ENCODE peak calls at places on chromosomes 13 and 19, in seven cellular contexts. X is cardiac muscle cell; Q is MM.1S; W is stomach; M is CD8-positive, alpha-beta T cell; P is thoracic aorta; L is BE2C. N is an unnamed sample. For H3K36me3, the result is how much of the 10 kb centered on the place peaks cover.

GRCh38 chr13:110524484-110525254 is 36.9 kb downstream of the RAB20 start:
- DNase-seq in X (no peak), Q (peak), W (peak), M (no peak), P (no peak), L (no peak), N (no peak)

GRCh38 chr13:97386832-97387486 is 47.0 kb upstream of the RAP2A start:
- DNase-seq in X (peak), Q (no peak), W (no peak), M (peak), P (no peak), L (no peak), N (no peak)

GRCh38 chr19:2409352-2409912 is 18.0 kb downstream of the TIMM13 start:
- DNase-seq in X (no peak), Q (no peak), W (no peak), M (no peak), P (no peak), L (no peak), N (no peak)

GRCh38 chr19:46574533-46574932 is 26.6 kb upstream of the CALM3 start:
- DNase-seq in X (peak), Q (no peak), W (no peak), M (no peak), P (no peak), L (peak), N (no peak)

GRCh38 chr13:106246817-106247216 is 288.6 kb downstream of the EFNB2 start:
- DNase-seq in X (no peak), Q (no peak), W (no peak), M (no peak), P (no peak), L (no peak), N (no peak)

GRCh38 chr13:114154476-114154875 is 22.1 kb upstream of the RASA3 start:
- DNase-seq in X (no peak), Q (no peak), W (no peak), M (no peak), P (no peak), L (no peak), N (no peak)

GRCh38 chr13:20921572-20921971 is 19.0 kb upstream of the XPO4 start:
- DNase-seq in X (no peak), Q (no peak), W (no peak), M (no peak), P (no peak), L (no peak), N (no peak)

GRCh38 chr13:41547253-41548000 is 90.1 kb downstream of the RGCC start:
- DNase-seq in X (peak), Q (no peak), W (no peak), M (no peak), P (no peak), L (no peak), N (no peak)

GRCh38 chr13:73809561-73809960 is 324.6 kb downstream of the KLF12 start:
- DNase-seq in X (peak), Q (no peak), W (no peak), M (no peak), P (no peak), L (no peak), N (peak)

GRCh38 chr13:66831317-66831716 is 398.8 kb downstream of the PCDH9 start:
- DNase-seq in X (no peak), Q (peak), W (no peak), M (no peak), P (no peak), L (no peak), N (no peak)

GRCh38 chr19:1585243-1585580 is 7.5 kb downstream of the MBD3 start:
- DNase-seq in X (no peak), Q (no peak), W (no peak), M (no peak), P (no peak), L (no peak), N (no peak)

GRCh38 chr19:38310279-38310670 is 5.5 kb downstream of the YIF1B start:
- DNase-seq in X (no peak), Q (no peak), W (no peak), M (no peak), P (no peak), L (no peak), N (no peak)

GRCh38 chr13:20360041-20360491 is 127.9 kb upstream of the GJB6 start:
- DNase-seq in X (peak), Q (no peak), W (no peak), M (no peak), P (no peak), L (no peak), N (no peak)

GRCh38 chr13:81639984-81640582 is 1299.2 kb upstream of the SPRY2 start:
- DNase-seq in X (no peak), Q (peak), W (no peak), M (no peak), P (no peak), L (peak), N (no peak)

GRCh38 chr13:101424381-101425155 is 8.3 kb upstream of the NALCN start:
- DNase-seq in X (peak), Q (no peak), W (no peak), M (no peak), P (no peak), L (no peak), N (no peak)

GRCh38 chr13:33279898-33280549 is 5.5 kb downstream of the STARD13 start:
- DNase-seq in X (peak), Q (no peak), W (no peak), M (no peak), P (no peak), L (no peak), N (peak)

GRCh38 chr19:31676271-31677004 is 327.2 kb upstream of the TSHZ3 start:
- DNase-seq in X (peak), Q (peak), W (no peak), M (no peak), P (no peak), L (no peak), N (no peak)

GRCh38 chr19:49056101-49056901 is 1.2 kb downstream of the CGB7 start:
- DNase-seq in X (peak), Q (peak), W (peak), M (peak), P (no peak), L (peak), N (peak)

GRCh38 chr19:45098521-45099464 is 5.8 kb downstream of the PPP1R37 start:
- DNase-seq in X (peak), Q (no peak), W (peak), M (no peak), P (no peak), L (peak), N (no peak)

GRCh38 chr13:40132249-40132648 is 476.8 kb downstream of the COG6 start:
- DNase-seq in X (no peak), Q (no peak), W (no peak), M (no peak), P (no peak), L (no peak), N (no peak)
- TF ChIP-seq CTCF in X (no peak), Q (no peak), W (no peak), M (no peak), P (no peak), L (no peak), N (no peak)

GRCh38 chr13:46032341-46032740 is 20.2 kb downstream of the ZC3H13 start:
- DNase-seq in X (peak), Q (no peak), W (no peak), M (no peak), P (no peak), L (no peak), N (no peak)

GRCh38 chr13:46039421-46040036 is 13.0 kb downstream of the ZC3H13 start:
- DNase-seq in X (no peak), Q (no peak), W (no peak), M (no peak), P (no peak), L (no peak), N (no peak)

GRCh38 chr13:46031581-46032263 is 20.8 kb downstream of the ZC3H13 start:
- DNase-seq in X (no peak), Q (no peak), W (no peak), M (no peak), P (no peak), L (no peak), N (no peak)

GRCh38 chr13:46040763-46041162 is 11.8 kb downstream of the ZC3H13 start:
- DNase-seq in X (no peak), Q (no peak), W (no peak), M (no peak), P (no peak), L (no peak), N (no peak)

GRCh38 chr13:46035066-46035465 is 17.5 kb downstream of the ZC3H13 start:
- DNase-seq in X (no peak), Q (no peak), W (no peak), M (no peak), P (no peak), L (no peak), N (no peak)
- H3K36me3 ChIP-seq in X (under half), Q (under half), W (under half), M (under half), P (under half), L (under half), N (under half)

GRCh38 chr19:13861392-13861713 is 15.6 kb upstream of the NANOS3 start:
- DNase-seq in X (peak), Q (no peak), W (no peak), M (no peak), P (no peak), L (no peak), N (no peak)
- H3K4me3 ChIP-seq in X (no peak), Q (peak), W (peak), M (peak), P (peak), L (no peak), N (no peak)

DNA sequence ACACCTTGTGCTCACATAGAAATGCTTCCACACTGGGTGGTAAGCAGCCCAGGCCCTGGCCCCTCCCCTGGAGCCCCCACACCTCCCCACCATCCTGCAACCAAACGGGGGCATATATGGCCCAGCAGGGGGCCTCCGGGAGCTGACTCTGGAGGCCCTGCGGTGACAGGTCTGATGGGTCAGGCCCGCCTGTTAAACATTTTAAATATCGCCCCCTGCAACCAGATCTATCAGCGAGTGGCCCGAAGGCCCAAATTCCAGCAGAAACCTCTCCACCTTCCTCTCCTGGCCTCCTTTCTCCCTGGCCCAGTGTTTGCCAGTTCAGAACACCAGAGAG is 48.0 kb upstream of the KATNAL1 start:
- DNase-seq in X (no peak), Q (no peak), W (peak), M (peak), P (no peak), L (peak), N (no peak)
- TF ChIP-seq CTCF in X (peak), Q (no peak), W (peak), M (peak), P (no peak), L (peak), N (peak)

DNA sequence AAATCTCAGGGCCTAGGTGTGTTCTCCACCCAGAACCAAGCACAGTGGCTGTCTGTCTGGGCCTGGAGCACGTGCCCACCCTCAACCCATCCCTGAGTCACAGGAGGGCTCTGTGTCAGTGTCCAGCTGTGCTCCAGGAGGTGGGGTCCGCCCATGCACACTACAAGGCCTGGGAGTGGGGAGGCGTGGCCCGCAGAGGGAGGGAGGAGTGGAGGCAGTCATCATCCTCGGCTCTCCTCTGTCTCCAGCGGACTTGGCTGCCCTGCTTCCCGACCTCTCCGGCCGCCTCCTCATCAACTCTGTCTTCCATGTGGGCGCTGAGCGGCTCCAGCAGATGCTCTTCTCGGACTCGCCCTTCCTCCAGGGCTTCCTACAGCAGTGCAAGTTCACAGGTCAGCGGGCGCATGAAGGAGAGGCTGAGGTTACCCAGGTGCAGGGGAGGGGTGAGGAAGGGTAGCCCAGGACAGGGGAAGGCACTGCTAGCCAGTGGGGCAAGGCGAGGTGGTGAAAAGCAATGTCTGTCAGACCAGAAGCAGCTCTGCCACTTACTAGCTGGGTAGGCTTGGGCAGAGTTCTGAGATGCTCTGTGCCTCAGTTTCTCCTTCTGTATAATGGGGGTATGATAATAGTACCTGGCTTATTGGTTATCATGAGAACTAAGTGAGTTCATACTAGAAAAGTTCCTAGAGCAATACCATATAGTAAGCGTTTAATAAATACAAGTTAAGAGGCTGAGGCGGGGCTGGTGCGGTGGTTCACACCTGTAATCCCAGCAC is 14.5 kb upstream of the SCN1B start:
- DNase-seq in X (peak), Q (no peak), W (no peak), M (no peak), P (no peak), L (no peak), N (no peak)
- H3K36me3 ChIP-seq in X (under half), Q (under half), W (half or more), M (half or more), P (half or more), L (half or more), N (under half)

GRCh38 chr19:6476155-6476895 is 5.3 kb downstream of the DENND1C start:
- DNase-seq in X (peak), Q (peak), W (peak), M (peak), P (no peak), L (peak), N (peak)

GRCh38 chr19:6478815-6479214 is 2.8 kb downstream of the DENND1C start:
- DNase-seq in X (no peak), Q (no peak), W (no peak), M (no peak), P (no peak), L (no peak), N (no peak)

GRCh38 chr19:6475321-6476108 is 6.1 kb downstream of the DENND1C start:
- DNase-seq in X (no peak), Q (no peak), W (no peak), M (no peak), P (no peak), L (no peak), N (no peak)

GRCh38 chr19:6479836-6480398 is 1.7 kb downstream of the DENND1C start:
- DNase-seq in X (no peak), Q (no peak), W (no peak), M (no peak), P (no peak), L (no peak), N (no peak)

DNA sequence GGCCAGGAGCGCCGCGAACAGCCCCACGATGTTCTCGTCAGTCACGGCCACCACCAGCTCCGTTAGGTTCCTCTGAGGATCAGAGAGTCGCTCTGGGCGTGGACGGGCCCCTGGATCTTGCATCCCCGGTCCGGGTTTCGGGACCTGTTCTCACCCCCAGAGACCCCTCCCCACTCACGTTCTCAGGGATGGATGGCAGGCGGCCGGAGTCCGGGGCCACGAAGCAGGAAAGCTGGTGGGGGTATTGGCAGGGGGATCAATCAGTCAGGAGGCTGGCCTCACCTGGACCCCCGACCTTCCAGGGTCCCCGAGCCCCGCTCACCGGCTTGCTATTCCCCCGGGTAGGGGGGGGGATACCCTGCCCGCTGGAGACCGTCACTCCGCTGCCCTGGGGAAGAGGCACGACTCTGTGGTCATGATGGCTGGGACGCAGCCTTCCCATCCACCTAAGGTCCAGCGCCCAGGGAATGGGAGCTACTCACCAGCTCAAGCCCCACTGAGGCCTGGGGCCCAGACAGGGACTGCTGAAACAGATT is 4.6 kb downstream of the DENND1C start:
- DNase-seq in X (no peak), Q (no peak), W (no peak), M (no peak), P (no peak), L (no peak), N (no peak)
- H3K4me3 ChIP-seq in X (peak), Q (no peak), W (peak), M (no peak), P (peak), L (no peak), N (peak)

DNA sequence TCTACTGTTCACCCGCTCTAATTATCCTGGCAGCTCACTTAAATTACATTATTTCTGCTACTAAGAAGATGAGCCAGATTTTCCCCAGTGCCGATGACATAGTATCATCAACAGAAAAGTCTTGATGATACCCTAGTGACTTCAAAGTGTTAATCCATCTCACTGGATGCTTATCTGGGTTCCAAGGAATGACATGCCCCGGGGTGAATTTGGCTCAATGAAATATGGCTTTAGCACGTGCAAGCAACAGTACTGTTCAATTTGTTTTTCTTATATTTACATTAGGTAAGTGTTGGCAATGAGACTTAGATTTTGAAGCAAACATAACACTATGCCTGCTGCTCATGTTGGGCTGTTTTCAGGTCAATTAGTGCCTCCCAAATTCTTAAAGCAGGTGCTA is 548.2 kb upstream of the SLITRK1 start:
- DNase-seq in X (no peak), Q (no peak), W (no peak), M (no peak), P (no peak), L (no peak), N (no peak)
- TF ChIP-seq CTCF in X (no peak), Q (no peak), W (no peak), M (no peak), P (no peak), L (no peak), N (no peak)

GRCh38 chr19:3966051-3967017 is 4.6 kb downstream of the DAPK3 start:
- DNase-seq in X (no peak), Q (no peak), W (peak), M (no peak), P (no peak), L (no peak), N (no peak)
- H3K36me3 ChIP-seq in X (half or more), Q (under half), W (half or more), M (under half), P (half or more), L (half or more), N (under half)

N was measured in kidney epithelial cell.